ENCODE peak calls at places on chromosomes 7 and 10, in seven cellular contexts. One of them, this sample, is unnamed.

GRCh38 chr7:134892002-134892693 is 94.2 kb upstream of the AGBL3 start:
- DNase-seq in heart right ventricle: no peak
- DNase-seq in ovary: no peak
- DNase-seq in GM23338: no peak
- DNase-seq in IMR-90: peak; percentile 54
- DNase-seq in fibroblast of lung: peak; percentile 81
- DNase-seq in PC-3: no peak
- DNase-seq in this sample: no peak

GRCh38 chr7:41029072-41029492 is 673.8 kb downstream of the INHBA start:
- DNase-seq in heart right ventricle: no peak
- DNase-seq in ovary: no peak
- DNase-seq in IMR-90: peak; percentile 100
- DNase-seq in PC-3: peak; percentile 96
- DNase-seq in fibroblast of lung: peak; percentile 88
- DNase-seq in GM23338: no peak
- DNase-seq in this sample: no peak

GRCh38 chr7:36192050-36192824 is 39.2 kb downstream of the EEPD1 start:
- DNase-seq in PC-3: no peak
- DNase-seq in heart right ventricle: no peak
- DNase-seq in IMR-90: peak; percentile 98
- DNase-seq in ovary: peak; percentile 49
- DNase-seq in GM23338: no peak
- DNase-seq in fibroblast of lung: peak; percentile 92
- DNase-seq in this sample: no peak

GRCh38 chr10:112246-112645 is 23.0 kb upstream of the ZMYND11 start:
- DNase-seq in fibroblast of lung: no peak
- DNase-seq in ovary: no peak
- DNase-seq in PC-3: peak; percentile 35
- DNase-seq in heart right ventricle: no peak
- DNase-seq in GM23338: no peak
- DNase-seq in IMR-90: peak; percentile 10
- DNase-seq in this sample: no peak

GRCh38 chr7:112162161-112163020 is 43.8 kb downstream of the DOCK4 start:
- DNase-seq in IMR-90: peak; percentile 58
- DNase-seq in PC-3: peak; percentile 58
- DNase-seq in heart right ventricle: peak; percentile 37
- DNase-seq in ovary: no peak
- DNase-seq in fibroblast of lung: peak; percentile 84
- DNase-seq in GM23338: peak; percentile 89
- DNase-seq in this sample: no peak

GRCh38 chr7:151245360-151246160 is 2.9 kb downstream of the SMARCD3 start:
- DNase-seq in heart right ventricle: peak; percentile 53
- DNase-seq in GM23338: peak; percentile 62
- DNase-seq in IMR-90: no peak
- DNase-seq in fibroblast of lung: no peak
- DNase-seq in ovary: peak; percentile 59
- DNase-seq in PC-3: peak; percentile 30
- DNase-seq in this sample: no peak

GRCh38 chr7:111357691-111358090 is 204.6 kb downstream of the IMMP2L start:
- DNase-seq in ovary: no peak
- DNase-seq in fibroblast of lung: peak; percentile 64
- DNase-seq in heart right ventricle: no peak
- DNase-seq in IMR-90: peak; percentile 56
- DNase-seq in GM23338: no peak
- DNase-seq in PC-3: peak; percentile 71
- DNase-seq in this sample: no peak

GRCh38 chr10:23099816-23100215 is 4.4 kb downstream of the MSRB2 start:
- DNase-seq in ovary: no peak
- DNase-seq in GM23338: peak; percentile 28
- DNase-seq in fibroblast of lung: no peak
- DNase-seq in IMR-90: peak; percentile 7
- DNase-seq in heart right ventricle: no peak
- DNase-seq in PC-3: peak; percentile 62
- DNase-seq in this sample: no peak

GRCh38 chr7:138898255-138898654 is 82.9 kb downstream of the KIAA1549 start:
- DNase-seq in heart right ventricle: no peak
- DNase-seq in IMR-90: no peak
- DNase-seq in fibroblast of lung: no peak
- DNase-seq in ovary: no peak
- DNase-seq in PC-3: peak; percentile 84
- DNase-seq in GM23338: no peak
- DNase-seq in this sample: no peak

GRCh38 chr7:90246184-90246583 is 1.2 kb downstream of the CFAP69 start:
- DNase-seq in PC-3: peak; percentile 12
- DNase-seq in GM23338: peak; percentile 81
- DNase-seq in IMR-90: peak; percentile 32
- DNase-seq in heart right ventricle: no peak
- DNase-seq in ovary: no peak
- DNase-seq in fibroblast of lung: peak; percentile 61
- DNase-seq in this sample: no peak

GRCh38 chr10:113997428-113997827 is 46.2 kb upstream of the ADRB1 start:
- DNase-seq in PC-3: no peak
- DNase-seq in ovary: no peak
- DNase-seq in fibroblast of lung: no peak
- DNase-seq in GM23338: no peak
- DNase-seq in heart right ventricle: no peak
- DNase-seq in IMR-90: no peak
- DNase-seq in this sample: no peak

GRCh38 chr7:141378405-141378804 is 172.8 kb upstream of the AGK start:
- DNase-seq in PC-3: no peak
- DNase-seq in heart right ventricle: no peak
- DNase-seq in fibroblast of lung: no peak
- DNase-seq in GM23338: no peak
- DNase-seq in ovary: no peak
- DNase-seq in IMR-90: no peak
- DNase-seq in this sample: no peak

GRCh38 chr10:119818889-119819270 is 53.8 kb downstream of the MCMBP start:
- DNase-seq in GM23338: peak; percentile 80
- DNase-seq in PC-3: no peak
- DNase-seq in IMR-90: no peak
- DNase-seq in ovary: no peak
- DNase-seq in heart right ventricle: no peak
- DNase-seq in fibroblast of lung: peak; percentile 15
- DNase-seq in this sample: no peak

GRCh38 chr10:112658900-112659328 is 211.9 kb downstream of the VTI1A start:
- DNase-seq in heart right ventricle: no peak
- DNase-seq in fibroblast of lung: no peak
- DNase-seq in IMR-90: no peak
- DNase-seq in PC-3: peak; percentile 80
- DNase-seq in GM23338: no peak
- DNase-seq in ovary: no peak
- DNase-seq in this sample: no peak

GRCh38 chr10:124709862-124710261 is 34.3 kb downstream of the FAM53B start:
- DNase-seq in PC-3: no peak
- DNase-seq in fibroblast of lung: no peak
- DNase-seq in heart right ventricle: peak; percentile 64
- DNase-seq in ovary: no peak
- DNase-seq in IMR-90: no peak
- DNase-seq in GM23338: no peak
- DNase-seq in this sample: no peak
- H3K36me3 ChIP-seq in PC-3: no peaks in the 10 kb centered on the region
- H3K36me3 ChIP-seq in fibroblast of lung: peaks cover 5% of the 10 kb centered on the region
- H3K36me3 ChIP-seq in heart right ventricle: no peaks in the 10 kb centered on the region
- H3K36me3 ChIP-seq in ovary: no peaks in the 10 kb centered on the region
- H3K36me3 ChIP-seq in IMR-90: peaks cover 6% of the 10 kb centered on the region
- H3K36me3 ChIP-seq in GM23338: no peaks in the 10 kb centered on the region
- H3K36me3 ChIP-seq in this sample: no peaks in the 10 kb centered on the region

DNA sequence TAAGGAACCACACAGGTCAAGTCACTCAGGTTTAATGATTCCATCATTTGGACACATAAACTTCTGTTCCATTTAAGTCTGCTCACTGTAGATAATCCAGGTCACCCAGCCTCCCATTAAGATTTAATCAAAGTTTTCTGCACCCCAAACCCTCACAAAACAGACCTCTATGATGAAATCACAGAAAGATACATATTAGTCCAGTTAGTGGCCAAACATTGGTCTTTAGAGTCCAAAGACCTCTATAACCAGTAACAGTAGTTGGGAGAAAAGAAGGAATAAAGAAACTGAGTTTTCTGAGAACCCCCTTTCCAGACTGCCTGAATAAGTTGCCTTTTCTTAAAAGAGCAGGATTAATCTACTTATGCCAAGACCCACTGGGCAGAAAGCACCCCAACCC is 4.8 kb downstream of the GCC1 start:
- DNase-seq in ovary: no peak
- DNase-seq in heart right ventricle: no peak
- DNase-seq in PC-3: no peak
- DNase-seq in IMR-90: no peak
- DNase-seq in fibroblast of lung: no peak
- DNase-seq in GM23338: no peak
- DNase-seq in this sample: no peak
- H3K27ac ChIP-seq in ovary: no peak overlapping the region
- H3K27ac ChIP-seq in heart right ventricle: no peak overlapping the region
- H3K27ac ChIP-seq in PC-3: no peak overlapping the region
- H3K27ac ChIP-seq in IMR-90: no peak overlapping the region
- H3K27ac ChIP-seq in fibroblast of lung: no peak overlapping the region
- H3K27ac ChIP-seq in GM23338: no peak overlapping the region
- H3K27ac ChIP-seq in this sample: no peak overlapping the region

DNA sequence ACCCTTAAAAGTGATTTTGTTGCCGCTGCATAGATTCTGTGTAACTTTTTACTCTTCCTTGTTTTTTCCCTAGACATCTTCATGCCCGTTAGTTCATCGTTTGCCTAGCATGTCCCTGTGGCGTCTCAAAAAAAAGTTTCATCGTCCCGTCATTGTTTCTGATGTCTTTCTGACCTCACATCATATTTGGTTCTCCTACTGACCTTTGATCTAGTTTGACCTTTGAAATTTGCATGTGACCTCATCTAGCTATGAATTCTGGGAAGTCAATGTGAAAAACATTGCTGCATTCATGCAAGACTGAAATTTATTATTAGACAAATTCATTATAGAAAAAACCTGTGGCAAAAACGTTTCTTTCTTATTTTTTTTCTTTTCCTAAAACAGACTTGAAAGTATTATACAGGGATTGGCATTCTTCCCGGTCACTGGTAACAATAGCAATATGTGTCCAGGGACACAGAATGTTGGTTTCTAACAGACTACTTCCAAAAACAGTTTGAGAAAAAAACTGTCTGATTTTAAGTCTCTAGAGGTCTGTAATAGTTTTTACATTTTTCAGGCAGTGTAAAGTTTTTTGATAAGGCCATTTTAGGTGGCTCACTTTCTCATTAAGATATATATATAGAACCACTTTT is 280.9 kb downstream of the USP6NL start:
- DNase-seq in heart right ventricle: no peak
- DNase-seq in fibroblast of lung: peak; percentile 45
- DNase-seq in ovary: no peak
- DNase-seq in IMR-90: no peak
- DNase-seq in GM23338: no peak
- DNase-seq in PC-3: no peak
- DNase-seq in this sample: no peak
- H3K36me3 ChIP-seq in heart right ventricle: no peaks in the 10 kb centered on the region
- H3K36me3 ChIP-seq in fibroblast of lung: peaks cover 2% of the 10 kb centered on the region
- H3K36me3 ChIP-seq in ovary: no peaks in the 10 kb centered on the region
- H3K36me3 ChIP-seq in IMR-90: no peaks in the 10 kb centered on the region
- H3K36me3 ChIP-seq in GM23338: no peaks in the 10 kb centered on the region
- H3K36me3 ChIP-seq in PC-3: no peaks in the 10 kb centered on the region
- H3K36me3 ChIP-seq in this sample: no peaks in the 10 kb centered on the region

DNA sequence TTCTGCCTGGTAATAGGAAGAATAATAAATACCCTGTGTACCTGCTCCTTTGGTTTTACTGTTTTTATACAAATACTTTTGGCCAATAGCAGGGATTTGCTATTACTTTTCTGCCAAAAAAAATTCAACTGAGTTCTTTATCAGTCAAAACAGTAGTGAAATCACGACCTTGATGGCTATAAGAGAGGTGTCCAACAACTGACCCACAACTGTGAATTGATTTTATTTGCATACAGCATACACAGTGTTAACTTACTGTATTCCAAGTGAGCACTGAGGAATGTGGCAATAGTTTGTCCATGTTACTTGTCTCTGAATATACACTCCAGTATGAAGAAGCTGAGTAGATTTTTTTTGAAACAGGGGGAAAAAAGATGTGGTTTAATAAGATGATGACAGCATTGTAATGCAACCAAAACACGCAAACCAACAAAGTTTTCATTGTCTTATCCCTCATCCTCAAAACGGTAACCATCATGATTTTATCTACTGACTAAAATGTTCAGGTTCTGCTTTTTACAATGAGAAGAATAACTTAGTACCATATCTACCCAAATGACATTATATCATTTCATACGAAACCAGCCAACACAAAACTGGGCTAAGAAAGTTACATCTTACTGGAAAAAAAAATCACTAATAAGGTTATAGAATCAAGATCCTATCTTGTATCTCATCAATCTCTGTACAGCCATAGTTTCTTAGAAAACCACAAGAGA is 63.3 kb downstream of the GSAP start:
- DNase-seq in heart right ventricle: no peak
- DNase-seq in ovary: no peak
- DNase-seq in IMR-90: peak; percentile 26
- DNase-seq in GM23338: no peak
- DNase-seq in fibroblast of lung: no peak
- DNase-seq in PC-3: no peak
- DNase-seq in this sample: no peak
- H3K27ac ChIP-seq in heart right ventricle: peak overlapping the region; percentile 6
- H3K27ac ChIP-seq in ovary: no peak overlapping the region
- H3K27ac ChIP-seq in IMR-90: no peak overlapping the region
- H3K27ac ChIP-seq in GM23338: no peak overlapping the region
- H3K27ac ChIP-seq in fibroblast of lung: no peak overlapping the region
- H3K27ac ChIP-seq in PC-3: no peak overlapping the region
- H3K27ac ChIP-seq in this sample: no peak overlapping the region

GRCh38 chr7:128757203-128757602 is 18.0 kb downstream of the CALU start:
- DNase-seq in heart right ventricle: no peak
- DNase-seq in IMR-90: no peak
- DNase-seq in PC-3: no peak
- DNase-seq in GM23338: no peak
- DNase-seq in ovary: no peak
- DNase-seq in fibroblast of lung: no peak
- DNase-seq in this sample: no peak

GRCh38 chr7:128755816-128756476 is 16.8 kb downstream of the CALU start:
- DNase-seq in IMR-90: peak; percentile 96
- DNase-seq in GM23338: no peak
- DNase-seq in heart right ventricle: no peak
- DNase-seq in PC-3: no peak
- DNase-seq in ovary: no peak
- DNase-seq in fibroblast of lung: peak; percentile 92
- DNase-seq in this sample: no peak

GRCh38 chr7:128758553-128758952 is 17.0 kb downstream of the OPN1SW start:
- DNase-seq in ovary: no peak
- DNase-seq in IMR-90: no peak
- DNase-seq in GM23338: no peak
- DNase-seq in PC-3: no peak
- DNase-seq in fibroblast of lung: no peak
- DNase-seq in heart right ventricle: no peak
- DNase-seq in this sample: no peak

GRCh38 chr7:128752251-128752650 is 13.1 kb downstream of the CALU start:
- DNase-seq in fibroblast of lung: no peak
- DNase-seq in heart right ventricle: no peak
- DNase-seq in ovary: no peak
- DNase-seq in GM23338: no peak
- DNase-seq in IMR-90: no peak
- DNase-seq in PC-3: no peak
- DNase-seq in this sample: no peak

DNA sequence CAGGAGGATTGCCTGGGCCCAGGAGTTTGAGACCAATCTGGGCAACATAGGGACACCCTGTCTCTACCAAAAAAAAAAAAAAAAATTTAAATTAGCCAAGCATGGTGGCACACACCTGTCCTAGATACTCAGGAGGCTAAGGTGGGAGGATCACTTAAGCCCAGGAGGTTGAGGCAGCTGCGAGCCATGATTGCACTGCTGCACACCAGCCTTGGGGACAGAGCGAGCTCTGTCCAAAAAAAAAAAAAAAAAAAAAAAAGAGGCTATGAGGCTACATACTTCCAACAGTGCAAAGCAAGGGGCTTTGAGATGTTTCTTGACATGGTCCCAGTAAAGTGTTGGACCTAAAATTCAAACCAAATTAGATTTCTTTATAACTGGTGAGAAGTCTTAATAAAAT is 15.9 kb downstream of the CALU start:
- DNase-seq in ovary: no peak
- DNase-seq in fibroblast of lung: no peak
- DNase-seq in heart right ventricle: no peak
- DNase-seq in IMR-90: no peak
- DNase-seq in GM23338: no peak
- DNase-seq in PC-3: no peak
- DNase-seq in this sample: no peak
- H3K36me3 ChIP-seq in ovary: no peaks in the 10 kb centered on the region
- H3K36me3 ChIP-seq in fibroblast of lung: peaks cover 14% of the 10 kb centered on the region
- H3K36me3 ChIP-seq in heart right ventricle: peaks cover 26% of the 10 kb centered on the region
- H3K36me3 ChIP-seq in IMR-90: peaks cover 37% of the 10 kb centered on the region
- H3K36me3 ChIP-seq in GM23338: peaks cover 64% of the 10 kb centered on the region
- H3K36me3 ChIP-seq in PC-3: peaks cover 54% of the 10 kb centered on the region
- H3K36me3 ChIP-seq in this sample: peaks cover 44% of the 10 kb centered on the region

This sample was measured in thoracic aorta.